ENCODE peak calls at places on chromosomes 4 and X, in nine cellular contexts. T is progenitor cell of endocrine pancreas, R is fibroblast of mammary gland, N is GM06990, Z is epithelial cell of proximal tubule, M is AG09309, B is lower lobe of right lung, Y is uterus, W is GM23338. I is an unnamed sample.

GRCh38 chr4:6362896-6363295 is 93.2 kb downstream of the WFS1 start:
- DNase-seq in T (peak), R (peak), N (no peak), Z (no peak), M (no peak), B (no peak), Y (no peak), W (peak), I (no peak)

GRCh38 chrX:130084651-130085237 is 25.6 kb downstream of the ELF4 start:
- DNase-seq in T (no peak), R (no peak), N (peak), Z (no peak), M (no peak), B (no peak), Y (no peak), W (no peak), I (no peak)

GRCh38 chrX:41412261-41413167 is 34.6 kb upstream of the NYX start:
- DNase-seq in T (no peak), R (no peak), N (no peak), Z (no peak), M (no peak), B (peak), Y (no peak), W (peak), I (no peak)

GRCh38 chr4:128354205-128354821 is 66.7 kb upstream of the PGRMC2 start:
- DNase-seq in T (no peak), R (peak), N (no peak), Z (peak), M (peak), B (no peak), Y (no peak), W (peak), I (no peak)

GRCh38 chr4:82780398-82781231 is 18.0 kb downstream of the SCD5 start:
- DNase-seq in T (no peak), R (peak), N (peak), Z (no peak), M (no peak), B (peak), Y (peak), W (peak), I (peak)

GRCh38 chrX:19689170-19689814 is 174.0 kb upstream of the MAP3K15 start:
- DNase-seq in T (no peak), R (no peak), N (no peak), Z (no peak), M (no peak), B (no peak), Y (no peak), W (no peak), I (no peak)

GRCh38 chr4:9875516-9875915 is 94.1 kb downstream of the DRD5 start:
- DNase-seq in T (no peak), R (no peak), N (no peak), Z (no peak), M (no peak), B (no peak), Y (no peak), W (no peak), I (no peak)

GRCh38 chr4:138181288-138181687 is 60.9 kb downstream of the SLC7A11 start:
- DNase-seq in T (no peak), R (peak), N (no peak), Z (no peak), M (no peak), B (no peak), Y (peak), W (no peak), I (no peak)

GRCh38 chr4:118981839-118982381 is 93.3 kb downstream of the SYNPO2 start:
- DNase-seq in T (peak), R (peak), N (no peak), Z (no peak), M (peak), B (peak), Y (peak), W (peak), I (peak)

GRCh38 chr4:100986360-100986868 is 360.9 kb downstream of the PPP3CA start:
- DNase-seq in T (no peak), R (peak), N (no peak), Z (peak), M (no peak), B (peak), Y (no peak), W (peak), I (no peak)

GRCh38 chrX:8815460-8816065 is 14.4 kb upstream of the FAM9A start:
- DNase-seq in T (peak), R (peak), N (no peak), Z (no peak), M (no peak), B (no peak), Y (no peak), W (peak), I (no peak)

GRCh38 chr4:153156263-153156662 is 48.0 kb upstream of the TRIM2 start:
- DNase-seq in T (no peak), R (no peak), N (no peak), Z (no peak), M (no peak), B (no peak), Y (no peak), W (peak), I (no peak)
- TF ChIP-seq CTCF in T (no peak), R (no peak), N (peak), Z (peak), M (no peak), B (no peak), Y (no peak), W (peak), I (no peak)

DNA sequence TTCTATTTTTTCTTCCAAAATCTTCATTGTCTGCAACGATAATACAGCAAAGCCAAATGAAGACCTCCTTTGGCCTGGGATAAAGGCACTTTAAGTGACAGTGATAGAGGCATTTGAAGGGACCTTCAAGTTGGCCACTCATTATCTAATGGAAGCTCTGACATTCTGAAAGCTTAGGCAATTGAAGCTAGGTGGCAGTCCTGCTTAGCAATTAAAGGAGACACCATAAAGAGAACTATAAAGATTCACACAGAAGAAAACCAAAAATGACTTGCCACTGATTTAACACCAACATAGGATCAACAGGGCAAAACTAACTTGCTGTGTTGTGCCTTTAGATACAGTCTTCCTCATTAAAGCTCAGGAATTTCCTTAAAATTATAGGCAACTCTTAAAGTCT is 103.3 kb upstream of the TSPAN7 start:
- DNase-seq in T (no peak), R (peak), N (no peak), Z (no peak), M (no peak), B (no peak), Y (no peak), W (peak), I (no peak)
- TF ChIP-seq CTCF in T (no peak), R (no peak), N (no peak), Z (peak), M (no peak), B (peak), Y (no peak), W (peak), I (no peak)

GRCh38 chr4:134762053-134762452 is 560.5 kb upstream of the PABPC4L start:
- DNase-seq in T (no peak), R (no peak), N (no peak), Z (no peak), M (no peak), B (no peak), Y (no peak), W (peak), I (no peak)
- TF ChIP-seq CTCF in T (no peak), R (no peak), N (no peak), Z (peak), M (no peak), B (no peak), Y (no peak), W (peak), I (peak)

GRCh38 chrX:26649534-26649933 is 433.6 kb downstream of the MAGEB5 start:
- DNase-seq in T (no peak), R (peak), N (no peak), Z (no peak), M (no peak), B (no peak), Y (no peak), W (peak), I (no peak)
- TF ChIP-seq CTCF in T (peak), R (peak), N (peak), Z (peak), M (peak), B (no peak), Y (no peak), W (peak), I (peak)

DNA sequence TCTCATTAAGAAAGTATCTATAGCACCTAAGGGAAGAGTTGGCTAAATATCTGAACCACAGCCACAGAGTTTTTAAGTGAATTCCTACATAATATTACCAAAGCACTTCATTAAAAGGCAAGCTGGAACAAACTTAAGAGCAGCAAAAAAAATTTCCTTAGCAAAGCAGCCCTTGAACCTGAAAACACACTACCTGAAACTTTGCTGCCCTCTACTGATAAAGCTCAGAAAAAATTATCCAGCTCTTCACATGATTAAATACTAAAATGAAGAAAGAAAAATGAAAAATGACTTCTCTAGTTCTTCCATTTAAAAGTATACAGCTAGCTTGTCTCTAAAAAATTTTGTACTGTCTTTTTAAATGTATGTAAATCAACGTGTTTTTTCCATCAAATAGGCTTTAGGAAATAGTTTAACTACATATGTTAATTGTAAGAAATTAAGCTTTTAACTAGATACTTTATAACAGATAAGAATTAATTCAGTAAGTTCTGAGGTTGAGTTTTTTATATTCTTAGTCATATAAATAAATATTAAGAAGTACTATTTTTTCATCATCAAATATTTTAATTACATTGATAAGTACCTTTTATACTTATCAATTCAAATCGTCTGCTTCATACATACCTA is 156.1 kb downstream of the STPG2 start:
- DNase-seq in T (no peak), R (peak), N (no peak), Z (peak), M (no peak), B (no peak), Y (no peak), W (peak), I (no peak)
- TF ChIP-seq CTCF in T (peak), R (peak), N (peak), Z (peak), M (peak), B (no peak), Y (no peak), W (peak), I (peak)

DNA sequence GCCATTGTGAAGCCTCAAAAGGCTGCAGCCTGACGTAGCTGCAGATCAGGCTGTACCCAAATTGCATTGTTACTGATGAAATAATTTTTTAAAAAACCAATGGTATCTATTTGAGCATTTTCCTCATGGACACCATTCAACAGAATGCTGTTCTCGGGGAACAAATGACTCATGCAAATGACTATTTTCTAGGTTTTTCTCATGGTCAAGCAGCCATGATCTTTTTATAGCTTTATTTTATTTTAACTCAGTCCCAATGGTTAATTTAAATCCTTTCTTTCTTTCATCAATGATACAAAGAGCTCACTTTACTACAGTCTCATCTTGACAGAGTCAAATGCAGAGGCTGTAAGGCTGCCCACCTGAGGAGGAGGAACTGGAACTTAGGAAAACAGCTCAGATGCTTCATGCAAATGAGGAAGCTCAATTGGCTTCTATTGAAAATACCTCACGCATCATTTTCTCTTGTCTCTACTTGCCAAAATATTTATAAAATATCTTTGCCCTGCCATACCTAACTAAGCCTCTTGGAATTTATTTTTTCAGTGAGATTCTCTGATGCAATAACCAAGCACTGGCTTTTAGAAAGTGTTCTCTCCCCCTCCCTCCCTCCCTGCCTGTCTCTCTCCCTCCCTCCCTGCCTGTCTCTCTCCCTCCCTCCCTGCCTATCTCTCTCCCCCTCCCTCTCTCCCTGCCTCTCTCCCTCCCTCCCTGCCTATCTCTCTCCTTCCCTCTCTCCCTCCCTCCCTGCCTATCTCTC is 81.0 kb downstream of the SORBS2 start:
- DNase-seq in T (no peak), R (peak), N (peak), Z (no peak), M (no peak), B (no peak), Y (no peak), W (no peak), I (no peak)
- TF ChIP-seq CTCF in T (no peak), R (no peak), N (no peak), Z (no peak), M (no peak), B (no peak), Y (no peak), W (no peak), I (peak)

DNA sequence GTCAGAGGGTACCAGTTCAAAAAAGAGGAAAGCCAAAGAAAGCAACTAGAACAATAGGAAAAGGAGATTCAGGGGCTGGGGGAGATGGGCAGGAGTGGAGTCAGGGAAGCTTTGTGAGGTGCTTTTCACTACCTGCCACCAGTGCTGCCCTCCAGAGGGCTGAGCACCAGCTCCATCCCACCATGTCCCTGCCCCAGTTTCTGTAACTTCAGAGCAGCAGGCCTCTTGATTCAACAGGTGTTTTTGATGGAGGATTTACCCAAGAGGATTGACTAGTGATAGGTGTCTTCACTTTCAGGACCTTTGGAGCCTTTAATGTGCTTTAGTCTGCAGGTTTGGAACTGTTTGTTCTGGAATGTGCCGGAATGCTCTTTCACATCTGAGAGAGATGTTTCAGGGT is 12.1 kb downstream of the KIT start:
- DNase-seq in T (no peak), R (no peak), N (no peak), Z (no peak), M (no peak), B (no peak), Y (no peak), W (peak), I (no peak)
- TF ChIP-seq CTCF in T (peak), R (no peak), N (no peak), Z (peak), M (no peak), B (no peak), Y (no peak), W (peak), I (no peak)

GRCh38 chrX:2867191-2867590 is 38.5 kb downstream of the GYG2 start:
- DNase-seq in T (no peak), R (no peak), N (no peak), Z (no peak), M (no peak), B (no peak), Y (no peak), W (no peak), I (peak)
- TF ChIP-seq CTCF in T (no peak), R (no peak), N (no peak), Z (no peak), M (no peak), B (no peak), Y (no peak), W (no peak), I (no peak)

GRCh38 chrX:24025741-24026402 is 1.1 kb downstream of the KLHL15 start:
- DNase-seq in T (no peak), R (peak), N (no peak), Z (no peak), M (peak), B (no peak), Y (no peak), W (peak), I (no peak)

GRCh38 chrX:24023538-24023937 is 3.4 kb downstream of the KLHL15 start:
- DNase-seq in T (no peak), R (no peak), N (no peak), Z (no peak), M (no peak), B (no peak), Y (no peak), W (no peak), I (no peak)

GRCh38 chrX:24026403-24026801 is 584 bp downstream of the KLHL15 start:
- DNase-seq in T (no peak), R (peak), N (no peak), Z (no peak), M (no peak), B (no peak), Y (no peak), W (peak), I (peak)

GRCh38 chrX:24023972-24024664 is 2.9 kb downstream of the KLHL15 start:
- DNase-seq in T (no peak), R (peak), N (no peak), Z (no peak), M (no peak), B (no peak), Y (no peak), W (no peak), I (no peak)

GRCh38 chrX:24024819-24025740 is 1.9 kb downstream of the KLHL15 start:
- DNase-seq in T (peak), R (peak), N (peak), Z (no peak), M (peak), B (peak), Y (peak), W (peak), I (peak)
- TF ChIP-seq CTCF in T (peak), R (no peak), N (no peak), Z (no peak), M (peak), B (peak), Y (no peak), W (no peak), I (peak)

GRCh38 chr4:21512351-21512750 is 436.2 kb downstream of the KCNIP4 start:
- DNase-seq in T (no peak), R (peak), N (no peak), Z (peak), M (peak), B (no peak), Y (no peak), W (peak), I (no peak)
- TF ChIP-seq CTCF in T (peak), R (peak), N (peak), Z (peak), M (peak), B (peak), Y (peak), W (peak), I (peak)

I was measured in osteocyte.